ENCODE peak calls at places on chromosomes 3 and 15, in four cellular contexts. T is WTC11, H is SK-N-SH, B is HepG2. C is an unnamed sample.

GRCh38 chr3:187072102-187072501 is 67.2 kb downstream of the RPL39L start:
- DNase-seq in H (no peak), B (no peak), T (no peak), C (no peak)

GRCh38 chr3:9468460-9468859 is 71.0 kb downstream of the SETD5 start:
- DNase-seq in T (no peak), B (no peak), H (no peak), C (peak)

GRCh38 chr3:181418249-181418648 is 293.5 kb upstream of the SOX2 start:
- DNase-seq in H (no peak), T (no peak), B (no peak), C (no peak)

GRCh38 chr3:115208066-115208750 is 61.1 kb upstream of the ZBTB20 start:
- DNase-seq in B (no peak), T (no peak), H (no peak), C (no peak)

GRCh38 chr3:72011495-72011894 is 226.5 kb upstream of the PROK2 start:
- DNase-seq in T (no peak), H (no peak), B (no peak), C (no peak)

GRCh38 chr3:177824841-177825240 is 627.6 kb upstream of the TBL1XR1 start:
- DNase-seq in B (no peak), T (no peak), H (no peak), C (no peak)

GRCh38 chr15:101547737-101548136 is 58.2 kb upstream of the PCSK6 start:
- DNase-seq in H (no peak), T (no peak), B (no peak), C (no peak)

GRCh38 chr3:77795013-77795412 is 755.1 kb downstream of the ROBO2 start:
- DNase-seq in T (peak), B (no peak), H (no peak), C (no peak)

GRCh38 chr3:138725116-138725515 is 109.6 kb downstream of the PIK3CB start:
- DNase-seq in B (no peak), T (no peak), H (no peak), C (no peak)

GRCh38 chr3:169929830-169930519 is 18.6 kb downstream of the SAMD7 start:
- DNase-seq in B (no peak), H (no peak), T (no peak), C (peak)

GRCh38 chr15:74642724-74643367 is 27.2 kb downstream of the CLK3 start:
- DNase-seq in B (no peak), T (peak), H (no peak), C (peak)

GRCh38 chr3:116610124-116610523 is 99.5 kb upstream of the TUSC7 start:
- DNase-seq in B (no peak), T (no peak), H (no peak), C (no peak)

GRCh38 chr3:116607205-116607604 is 102.4 kb upstream of the TUSC7 start:
- DNase-seq in T (no peak), B (no peak), H (no peak), C (no peak)
- TF ChIP-seq FOXJ3 in T (no peak), B (no peak), H (no peak), C (no peak)

GRCh38 chr3:48402907-48403306 is 27.0 kb downstream of the PLXNB1 start:
- DNase-seq in B (no peak), H (no peak), T (no peak), C (no peak)

GRCh38 chr3:48405971-48406370 is 23.9 kb downstream of the PLXNB1 start:
- DNase-seq in B (no peak), H (no peak), T (no peak), C (no peak)

GRCh38 chr3:48403533-48404439 is 26.1 kb downstream of the PLXNB1 start:
- DNase-seq in B (no peak), H (peak), T (no peak), C (no peak)

GRCh38 chr3:48405343-48405881 is 24.5 kb downstream of the PLXNB1 start:
- DNase-seq in H (no peak), T (no peak), B (no peak), C (no peak)

DNA sequence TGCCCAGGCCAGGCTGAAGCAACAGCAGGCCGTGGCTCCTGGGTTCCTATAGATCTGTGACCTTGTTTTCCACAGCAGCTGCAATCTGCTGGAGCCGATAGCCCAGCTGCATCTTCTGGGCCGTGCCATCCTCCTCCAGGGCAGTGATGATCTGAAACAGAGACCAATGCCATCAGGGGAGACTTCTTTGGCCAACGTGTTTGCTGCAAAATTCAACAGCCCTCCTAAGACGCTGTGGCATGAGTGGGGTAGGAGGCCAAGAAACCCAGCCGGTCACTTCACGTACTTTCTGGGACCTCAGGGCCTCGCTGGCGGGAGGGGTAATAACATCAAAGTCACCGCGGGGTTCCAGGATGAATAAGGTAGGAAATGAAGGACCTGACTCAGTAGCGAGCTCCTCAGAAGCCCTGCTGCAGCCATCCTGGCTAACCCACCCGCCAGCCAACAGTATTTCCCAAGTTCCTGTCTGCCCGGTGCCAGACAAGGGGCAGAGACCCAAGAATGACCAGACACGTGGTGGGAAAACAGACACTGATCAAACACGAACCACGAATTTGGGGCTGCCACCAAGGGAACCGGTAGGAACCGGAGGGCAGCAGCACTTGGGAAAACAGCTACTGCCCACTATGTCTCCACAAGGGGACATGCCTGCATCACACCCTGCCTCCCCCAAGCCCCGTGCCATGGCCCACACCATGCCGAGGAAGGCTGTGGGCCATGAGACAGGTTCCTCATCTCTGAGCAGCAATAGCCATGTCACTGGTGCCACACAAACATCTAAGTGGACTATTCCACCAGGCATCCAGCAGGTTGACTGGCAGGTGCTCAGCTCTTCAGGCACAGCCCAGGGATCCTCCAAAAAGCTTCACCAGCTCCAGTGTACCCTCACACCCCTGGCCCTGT is 25.2 kb downstream of the PLXNB1 start:
- DNase-seq in T (no peak), B (no peak), H (no peak), C (no peak)
- TF ChIP-seq FOXJ3 in T (no peak), B (no peak), H (no peak), C (no peak)

DNA sequence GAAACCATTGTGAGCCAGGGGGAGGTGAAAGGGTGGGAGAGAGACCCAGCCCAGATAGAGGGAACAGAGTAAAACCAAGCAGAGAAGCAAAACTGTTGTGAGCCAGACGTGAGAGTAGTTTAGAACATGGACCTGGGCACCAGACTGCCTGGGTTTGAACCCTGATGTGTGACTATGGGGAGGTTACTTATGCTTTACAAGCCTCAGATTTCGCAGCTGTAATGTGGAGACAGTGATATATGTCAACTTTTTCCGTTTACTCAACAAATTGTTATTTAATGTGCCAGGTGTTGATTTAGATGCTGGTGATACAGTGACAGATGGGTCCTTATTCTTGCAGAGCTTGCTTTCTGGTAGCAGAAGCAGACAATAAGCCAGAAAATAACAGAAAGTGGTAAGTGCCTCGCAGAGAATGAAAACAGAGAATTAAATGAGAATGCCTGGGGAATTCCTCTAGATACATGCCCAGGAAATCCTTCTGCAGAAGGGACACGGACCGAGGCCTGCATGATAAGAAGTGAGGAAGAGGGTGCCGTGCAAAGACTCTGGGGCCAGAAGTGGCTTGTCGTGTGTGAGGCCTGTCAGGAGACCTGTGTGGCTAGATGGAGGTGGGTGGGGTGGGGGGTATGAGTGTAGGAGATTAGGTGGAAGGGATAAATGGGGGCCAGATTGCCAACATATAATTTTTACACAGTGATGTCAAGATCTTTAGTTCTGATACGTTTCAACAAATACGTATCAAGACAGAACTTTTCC is 15.0 kb downstream of the KAT2B start:
- DNase-seq in H (peak), T (no peak), B (no peak), C (no peak)
- TF ChIP-seq FOXJ3 in H (no peak), T (no peak), B (no peak), C (no peak)

DNA sequence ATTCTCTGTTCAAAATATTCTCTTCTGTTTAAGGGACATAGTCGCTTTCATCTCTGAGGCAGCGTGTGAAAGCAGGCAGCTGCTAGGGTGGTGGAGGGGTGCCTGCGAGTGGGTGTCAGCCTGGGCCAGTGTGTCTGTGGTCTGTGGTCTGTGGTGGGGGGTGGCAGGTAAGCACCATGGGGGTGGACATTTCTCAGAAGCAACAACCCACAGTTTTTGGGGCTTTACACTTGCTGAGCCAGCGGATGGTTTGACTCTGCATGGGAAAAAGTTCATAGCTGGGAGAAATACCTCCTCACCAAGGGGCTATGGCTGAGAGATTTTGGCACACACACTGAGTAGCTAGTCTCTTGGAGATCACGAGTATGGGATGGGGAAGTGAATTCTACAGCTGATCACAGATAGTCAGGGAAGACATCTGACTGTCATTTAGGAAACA is 109.3 kb downstream of the EPHB1 start:
- DNase-seq in B (no peak), H (no peak), T (no peak), C (no peak)
- TF ChIP-seq FOXJ3 in B (no peak), H (no peak), T (no peak), C (no peak)

GRCh38 chr3:157156844-157157635 is 2.9 kb downstream of the CCNL1 start:
- DNase-seq in B (peak), T (no peak), H (no peak), C (peak)
- TF ChIP-seq FOXJ3 in B (no peak), T (no peak), H (no peak), C (no peak)

GRCh38 chr15:98996619-98997018 is 11.0 kb downstream of the PGPEP1L start:
- DNase-seq in B (no peak), T (no peak), H (no peak), C (no peak)
- TF ChIP-seq FOXJ3 in B (no peak), T (no peak), H (no peak), C (no peak)

GRCh38 chr3:4886448-4886847 is 92.8 kb upstream of the BHLHE40 start:
- DNase-seq in H (no peak), B (no peak), T (no peak), C (no peak)

GRCh38 chr3:4883011-4883410 is 96.2 kb upstream of the BHLHE40 start:
- DNase-seq in T (no peak), B (no peak), H (no peak), C (no peak)

GRCh38 chr3:4884901-4885300 is 94.3 kb upstream of the BHLHE40 start:
- DNase-seq in B (no peak), H (no peak), T (no peak), C (no peak)

GRCh38 chr3:4887177-4887576 is 92.1 kb upstream of the BHLHE40 start:
- DNase-seq in B (no peak), H (no peak), T (no peak), C (no peak)

GRCh38 chr3:4885322-4885721 is 93.9 kb upstream of the BHLHE40 start:
- DNase-seq in B (no peak), T (no peak), H (no peak), C (no peak)
- TF ChIP-seq FOXJ3 in B (no peak), T (no peak), H (no peak), C (no peak)

GRCh38 chr15:80957976-80958375 is 31.6 kb downstream of the MESD start:
- DNase-seq in T (no peak), B (no peak), H (no peak), C (no peak)
- TF ChIP-seq FOXJ3 in T (no peak), B (no peak), H (no peak), C (no peak)

GRCh38 chr15:88842156-88842555 is 38.9 kb downstream of the ACAN start:
- DNase-seq in H (no peak), T (no peak), B (no peak), C (no peak)
- TF ChIP-seq FOXJ3 in H (no peak), T (no peak), B (no peak), C (no peak)

GRCh38 chr3:24161841-24162240 is 216.8 kb downstream of the NR1D2 start:
- DNase-seq in B (no peak), T (peak), H (no peak), C (no peak)

GRCh38 chr3:24157106-24157505 is 212.0 kb downstream of the NR1D2 start:
- DNase-seq in B (no peak), H (no peak), T (no peak), C (no peak)

GRCh38 chr3:24160424-24160823 is 215.3 kb downstream of the NR1D2 start:
- DNase-seq in T (peak), H (no peak), B (no peak), C (no peak)

GRCh38 chr3:24156466-24156865 is 211.4 kb downstream of the NR1D2 start:
- DNase-seq in T (no peak), B (no peak), H (no peak), C (peak)

DNA sequence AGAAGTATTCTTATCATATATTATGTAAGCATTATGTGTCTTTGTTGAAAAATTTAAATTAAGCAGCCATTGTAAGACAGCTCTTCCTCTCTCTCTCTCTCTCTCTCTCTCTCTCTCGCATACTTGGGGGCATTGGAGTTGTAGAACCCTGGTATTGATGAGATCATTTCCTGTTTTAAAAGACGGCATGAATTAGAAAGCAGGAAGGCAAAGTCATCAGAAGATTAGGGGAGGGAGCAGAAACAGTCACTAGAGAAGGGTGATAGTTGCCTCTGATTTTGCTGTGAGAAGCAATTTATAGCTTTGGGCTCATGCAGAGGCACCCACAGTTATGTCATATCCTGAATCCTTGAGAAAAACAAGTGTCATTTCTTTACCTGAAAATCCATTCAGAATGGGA is 213.7 kb downstream of the NR1D2 start:
- DNase-seq in T (no peak), H (no peak), B (no peak), C (no peak)
- TF ChIP-seq FOXJ3 in T (no peak), H (no peak), B (no peak), C (no peak)